ENCODE peak calls at places on chromosomes 7 and 10, in eight cellular contexts. S is ovary, K is transverse colon, R is IMR-90, M is H1, D is spleen, X is GM12878, Z is heart left ventricle. Q is an unnamed sample.

GRCh38 chr7:1200045-1200444 is 32.6 kb upstream of the UNCX start:
- DNase-seq in R (peak), D (no peak), K (no peak), Z (no peak), S (no peak), M (no peak), X (no peak), Q (no peak)

GRCh38 chr10:58653139-58653538 is 140.5 kb downstream of the BICC1 start:
- DNase-seq in Z (no peak), X (no peak), R (peak), K (no peak), D (no peak), M (no peak), S (no peak), Q (no peak)

GRCh38 chr7:46286346-46286745 is 365.3 kb upstream of the IGFBP3 start:
- DNase-seq in K (no peak), Z (no peak), X (no peak), M (no peak), R (no peak), D (no peak), S (no peak), Q (no peak)

GRCh38 chr7:102973096-102973802 is 60.4 kb downstream of the LRRC17 start:
- DNase-seq in X (no peak), K (no peak), M (no peak), R (no peak), Z (no peak), D (no peak), S (no peak), Q (no peak)

GRCh38 chr10:49474901-49475300 is 64.0 kb downstream of the ERCC6 start:
- DNase-seq in Z (no peak), D (no peak), M (no peak), K (no peak), R (peak), X (no peak), S (no peak), Q (no peak)

GRCh38 chr10:59830601-59831259 is 75.6 kb downstream of the CCDC6 start:
- DNase-seq in R (peak), K (peak), Z (peak), D (no peak), S (peak), M (peak), X (no peak), Q (no peak)

GRCh38 chr10:60488111-60488669 is 98.5 kb upstream of the ANK3 start:
- DNase-seq in S (no peak), D (no peak), X (no peak), K (no peak), Z (no peak), M (no peak), R (no peak), Q (no peak)

GRCh38 chr7:21256310-21256877 is 171.5 kb upstream of the SP4 start:
- DNase-seq in K (no peak), X (no peak), M (no peak), Z (no peak), S (no peak), D (no peak), R (peak), Q (no peak)

GRCh38 chr10:26000971-26001370 is 66.9 kb downstream of the MYO3A start:
- DNase-seq in S (no peak), Z (no peak), D (no peak), X (no peak), M (no peak), K (no peak), R (no peak), Q (no peak)

GRCh38 chr7:17299477-17299991 is 1.1 kb downstream of the AHR start:
- DNase-seq in S (no peak), R (peak), D (no peak), X (no peak), Z (no peak), K (peak), M (no peak), Q (no peak)

GRCh38 chr10:34297551-34298370 is 517.3 kb downstream of the PARD3 start:
- DNase-seq in M (no peak), X (no peak), D (no peak), R (peak), S (no peak), K (no peak), Z (no peak), Q (no peak)

GRCh38 chr10:14240253-14241189 is 90.2 kb downstream of the FRMD4A start:
- DNase-seq in K (no peak), M (no peak), R (peak), X (no peak), D (no peak), S (no peak), Z (no peak), Q (no peak)

GRCh38 chr10:104331208-104331838 is 6.9 kb downstream of the ITPRIP start:
- DNase-seq in R (peak), X (no peak), D (peak), Z (peak), S (peak), M (no peak), K (peak), Q (no peak)

GRCh38 chr10:85786401-85786899 is 580.1 kb downstream of the GRID1 start:
- DNase-seq in X (no peak), K (no peak), D (no peak), R (no peak), S (no peak), Z (no peak), M (peak), Q (no peak)

GRCh38 chr10:32065871-32066270 is 9.6 kb upstream of the KIF5B start:
- DNase-seq in R (peak), Z (no peak), S (no peak), M (no peak), K (no peak), X (no peak), D (no peak), Q (no peak)

GRCh38 chr10:127345231-127345965 is 149.0 kb upstream of the INSYN2A start:
- DNase-seq in K (no peak), S (no peak), D (no peak), R (no peak), X (no peak), M (no peak), Z (no peak), Q (no peak)

GRCh38 chr7:79598351-79598750 is 144.9 kb upstream of the MAGI2 start:
- DNase-seq in X (no peak), S (no peak), M (no peak), Z (no peak), R (no peak), K (no peak), D (no peak), Q (no peak)

GRCh38 chr7:85405016-85405415 is 218.2 kb upstream of the SEMA3D start:
- DNase-seq in D (no peak), K (no peak), M (no peak), Z (no peak), X (no peak), R (no peak), S (no peak), Q (no peak)

GRCh38 chr7:10632707-10633106 is 341.0 kb upstream of the PHF14 start:
- DNase-seq in X (no peak), K (no peak), M (no peak), R (no peak), D (no peak), Z (no peak), S (no peak), Q (no peak)

GRCh38 chr7:157047148-157047547 is 36.7 kb upstream of the MNX1 start:
- DNase-seq in D (no peak), X (no peak), S (no peak), Z (no peak), R (no peak), M (no peak), K (no peak), Q (no peak)

GRCh38 chr7:134899729-134900128 is 86.6 kb upstream of the AGBL3 start:
- DNase-seq in Z (no peak), X (no peak), M (no peak), K (no peak), S (no peak), D (no peak), R (peak), Q (no peak)

GRCh38 chr7:138887085-138887705 is 89.2 kb upstream of the ATP6V0A4 start:
- DNase-seq in Z (no peak), D (no peak), S (no peak), K (no peak), R (no peak), M (no peak), X (no peak), Q (no peak)

GRCh38 chr10:86962136-86962980 is 4.0 kb downstream of the SNCG start:
- DNase-seq in S (peak), X (no peak), K (peak), D (peak), Z (no peak), M (no peak), R (no peak), Q (peak)

GRCh38 chr10:16116404-16117304 is 256.3 kb upstream of the MINDY3 start:
- DNase-seq in S (no peak), R (no peak), M (peak), K (no peak), X (peak), D (no peak), Z (no peak), Q (no peak)

GRCh38 chr10:78511324-78512204 is 477.9 kb downstream of the RPS24 start:
- DNase-seq in Z (no peak), D (no peak), M (no peak), R (no peak), S (no peak), X (no peak), K (no peak), Q (no peak)

GRCh38 chr10:25113231-25114035 is 61.4 kb upstream of the GPR158 start:
- DNase-seq in K (peak), R (peak), D (no peak), Z (peak), M (peak), S (peak), X (no peak), Q (peak)

GRCh38 chr10:103413540-103413939 is 17.1 kb downstream of the PDCD11 start:
- DNase-seq in Z (no peak), X (no peak), K (no peak), M (no peak), R (no peak), S (no peak), D (no peak), Q (no peak)

GRCh38 chr10:85946713-85947326 is 419.8 kb downstream of the GRID1 start:
- DNase-seq in S (no peak), X (peak), D (no peak), K (no peak), Z (no peak), M (no peak), R (no peak), Q (no peak)

GRCh38 chr10:88337134-88337533 is 246.0 kb downstream of the RNLS start:
- DNase-seq in M (no peak), K (no peak), D (no peak), S (no peak), Z (no peak), X (no peak), R (no peak), Q (no peak)

GRCh38 chr7:21938463-21938862 is 7.2 kb downstream of the CDCA7L start:
- DNase-seq in M (no peak), Z (no peak), R (no peak), S (no peak), K (no peak), D (no peak), X (no peak), Q (no peak)

GRCh38 chr7:2864999-2865670 is 21.0 kb upstream of the GNA12 start:
- DNase-seq in X (no peak), D (peak), R (peak), K (peak), M (no peak), Z (peak), S (peak), Q (peak)

GRCh38 chr10:29815572-29815971 is 180.8 kb upstream of the SVIL start:
- DNase-seq in D (no peak), Z (no peak), R (no peak), K (no peak), X (no peak), S (no peak), M (no peak), Q (no peak)

GRCh38 chr10:62037166-62037831 is 135.8 kb downstream of the ARID5B start:
- DNase-seq in S (no peak), X (no peak), R (peak), M (no peak), D (no peak), K (no peak), Z (no peak), Q (no peak)

GRCh38 chr7:55572378-55573233 is at the start of gene VOPP1:
- DNase-seq in S (peak), M (no peak), R (peak), D (peak), X (no peak), Z (peak), K (peak), Q (no peak)

GRCh38 chr7:47091141-47091540 is 490.8 kb downstream of the TNS3 start:
- DNase-seq in M (no peak), X (no peak), Z (no peak), R (peak), D (no peak), K (no peak), S (no peak), Q (no peak)

GRCh38 chr7:129845972-129846327 is 106.8 kb downstream of the UBE2H start:
- DNase-seq in Z (no peak), R (peak), D (no peak), M (no peak), K (no peak), S (no peak), X (no peak), Q (no peak)

GRCh38 chr10:15814565-15814964 is 45.7 kb downstream of the MINDY3 start:
- DNase-seq in M (no peak), K (no peak), S (no peak), R (no peak), D (no peak), Z (no peak), X (no peak), Q (no peak)

GRCh38 chr10:110205051-110205675 is 2.2 kb upstream of the MXI1 start:
- DNase-seq in X (no peak), K (no peak), M (no peak), S (no peak), R (no peak), Z (no peak), D (no peak), Q (no peak)

GRCh38 chr7:64802699-64803098 is 8.5 kb downstream of the ZNF138 start:
- DNase-seq in M (no peak), D (no peak), X (no peak), R (no peak), K (no peak), S (no peak), Z (no peak), Q (no peak)

DNA sequence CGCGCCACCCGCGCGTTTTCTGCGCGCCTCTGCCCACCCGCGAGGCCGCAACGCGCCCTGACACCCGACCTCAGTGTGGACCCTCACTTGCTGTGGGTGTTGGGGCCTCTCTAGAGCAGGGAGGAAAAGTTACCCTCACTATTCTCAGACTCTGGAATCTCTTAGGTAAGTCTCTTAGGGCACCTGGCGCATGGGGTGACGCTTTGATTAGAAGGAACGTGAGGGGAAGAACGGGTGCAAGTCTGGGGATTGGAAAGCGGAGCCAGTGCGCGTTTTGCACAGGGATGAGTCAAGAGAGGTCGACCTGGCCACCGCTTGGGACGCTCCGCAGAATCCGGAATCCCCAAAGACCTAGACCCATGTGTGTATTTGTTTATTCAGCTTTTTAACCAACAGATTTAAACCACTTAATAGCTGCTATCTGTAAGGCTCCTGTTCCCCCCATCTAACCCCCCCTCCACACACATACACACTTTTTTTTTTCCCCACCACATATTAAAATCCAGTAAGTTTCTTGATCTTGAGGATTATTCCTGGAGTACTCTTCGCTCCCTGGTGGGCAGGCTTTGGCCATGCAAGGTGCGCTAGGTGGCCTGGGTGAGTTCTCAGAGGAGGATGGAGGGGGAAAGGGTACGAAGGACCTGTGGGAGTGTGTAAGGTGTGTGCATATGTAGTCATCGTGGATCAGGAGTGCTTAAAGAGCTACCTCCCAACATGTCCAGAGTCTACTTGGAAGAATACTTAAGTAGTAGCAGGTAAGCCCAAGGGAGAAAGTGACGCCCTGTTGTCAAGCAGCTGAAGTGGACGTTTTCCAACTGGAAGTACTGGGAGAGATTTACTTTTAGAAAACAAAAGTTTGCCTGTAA is 169.1 kb upstream of the PPP1R3A start:
- DNase-seq in X (no peak), S (peak), Z (no peak), M (no peak), R (no peak), D (no peak), K (peak), Q (peak)
- TF ChIP-seq POLR2A in X (no peak), S (no peak), Z (no peak), M (no peak), R (no peak), D (no peak), K (no peak), Q (no peak)

DNA sequence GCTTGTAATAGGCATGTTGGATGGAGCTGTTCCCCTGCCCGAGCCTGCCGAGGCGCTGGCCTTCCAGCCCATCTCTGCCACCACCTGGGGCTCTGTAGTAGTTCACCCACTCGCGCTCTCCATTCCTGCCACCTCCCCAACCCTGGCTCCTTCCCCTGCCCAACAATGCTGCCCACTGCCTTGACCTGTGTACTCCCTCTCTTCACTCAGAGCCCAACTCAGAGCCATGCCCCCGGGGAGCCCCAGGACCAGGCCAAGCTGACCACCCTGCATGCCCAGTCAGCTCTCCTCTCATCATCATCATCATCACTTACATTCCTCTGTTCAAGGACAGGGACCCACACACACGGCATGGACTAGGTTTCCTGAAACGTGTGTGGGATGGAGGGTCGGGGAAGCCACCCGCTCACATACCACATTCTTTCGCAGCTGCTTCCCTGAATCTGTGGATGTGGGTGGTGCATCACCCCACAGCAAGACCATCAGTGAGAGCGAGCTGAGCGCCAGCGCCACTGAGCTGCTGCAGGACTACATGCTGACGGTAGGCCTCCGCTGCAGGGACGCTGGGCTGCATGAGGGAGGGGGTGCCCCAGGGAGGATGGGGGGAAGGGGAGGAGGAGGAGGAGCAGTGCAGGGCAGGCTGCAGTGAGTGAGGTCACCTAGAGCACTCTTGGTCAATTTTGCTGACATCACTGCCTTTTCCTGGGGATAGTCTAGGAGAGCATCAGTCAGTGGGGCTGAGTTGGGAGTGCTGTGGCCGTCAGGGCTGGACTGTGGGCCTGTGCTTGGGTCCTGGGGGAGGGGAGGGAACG is 15.5 kb downstream of the NACAD start:
- DNase-seq in Z (no peak), X (no peak), D (peak), S (no peak), K (no peak), M (no peak), R (no peak), Q (no peak)
- H3K4me3 ChIP-seq in Z (no peak), X (no peak), D (no peak), S (no peak), K (no peak), M (no peak), R (no peak), Q (no peak)

GRCh38 chr7:101815826-101816488 is 1.5 kb upstream of the CUX1 start:
- DNase-seq in D (peak), R (peak), K (peak), S (peak), M (peak), X (no peak), Z (peak), Q (peak)
- TF ChIP-seq POLR2A in D (no peak), R (peak), K (no peak), S (peak), M (no peak), X (peak), Z (no peak), Q (no peak)

DNA sequence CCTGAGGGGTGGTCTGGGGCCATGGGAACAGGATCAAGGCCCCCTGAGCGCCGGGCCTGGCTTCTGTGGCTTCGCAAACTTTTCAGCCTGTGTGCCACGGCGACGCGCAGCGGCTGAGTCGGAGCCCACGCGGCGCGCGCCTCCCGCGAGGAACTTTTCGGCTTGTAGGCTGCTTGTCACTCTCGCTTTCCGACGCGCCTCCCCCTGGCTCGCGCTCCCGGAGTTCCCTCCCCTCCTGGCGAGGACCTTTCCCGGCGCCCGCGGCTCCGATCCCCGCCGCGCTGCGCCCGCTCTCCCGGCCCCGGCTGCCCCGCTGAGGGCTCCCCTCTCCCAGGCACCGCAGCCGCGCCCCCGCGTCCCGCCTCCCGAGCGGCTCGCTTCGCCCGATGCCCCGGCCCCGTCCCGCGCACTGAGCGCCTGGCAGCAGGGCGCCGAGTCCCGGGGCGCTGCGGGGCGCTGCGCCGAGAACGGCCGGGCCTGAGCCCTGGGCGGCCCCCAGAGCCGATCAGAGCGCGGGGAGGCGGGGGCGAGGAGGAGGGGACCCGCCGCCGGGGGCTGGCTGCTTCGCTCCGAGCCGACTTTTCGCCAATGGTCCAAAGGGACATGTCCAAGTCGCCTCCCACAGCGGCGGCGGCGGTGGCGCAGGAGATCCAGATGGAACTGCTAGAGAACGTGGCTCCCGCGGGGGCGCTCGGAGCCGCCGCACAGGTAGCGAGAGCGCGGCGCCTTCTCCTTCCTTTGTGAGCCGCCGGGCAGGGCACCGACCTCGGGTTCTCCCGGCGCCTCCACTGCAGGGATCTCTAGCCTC is at the start of gene CACNB2:
- DNase-seq in K (peak), S (peak), R (peak), M (no peak), X (no peak), Z (peak), D (no peak), Q (no peak)
- H3K4me3 ChIP-seq in K (peak), S (peak), R (peak), M (peak), X (no peak), Z (peak), D (peak), Q (peak)

GRCh38 chr7:132501956-132502355 is 74.3 kb downstream of the PLXNA4 start:
- DNase-seq in K (no peak), X (no peak), Z (no peak), R (no peak), D (peak), M (no peak), S (no peak), Q (no peak)
- TF ChIP-seq POLR2A in K (no peak), X (no peak), Z (no peak), R (no peak), D (no peak), M (no peak), S (no peak), Q (no peak)

GRCh38 chr10:27035163-27035562 is 65.1 kb downstream of the ANKRD26 start:
- DNase-seq in D (no peak), X (no peak), S (no peak), M (no peak), R (no peak), Z (no peak), K (no peak), Q (no peak)

GRCh38 chr10:27041196-27041595 is 59.1 kb downstream of the ANKRD26 start:
- DNase-seq in X (no peak), Z (no peak), M (no peak), R (peak), S (no peak), K (no peak), D (no peak), Q (no peak)

GRCh38 chr10:27038168-27038567 is 62.1 kb downstream of the ANKRD26 start:
- DNase-seq in M (no peak), S (no peak), Z (no peak), D (no peak), X (no peak), R (no peak), K (no peak), Q (no peak)
- H3K4me3 ChIP-seq in M (no peak), S (no peak), Z (no peak), D (no peak), X (no peak), R (no peak), K (no peak), Q (no peak)

Q was measured in gastrocnemius medialis.